ENCODE peak calls at places on chromosome 21, in five cellular contexts. T is K562, A is SK-N-SH, Q is GM12878, G is HepG2. Z is an unnamed sample.
A peak's percentile ranks its signal among the peaks of the same experiment; 100 is the strongest.

GRCh38 chr21:21682172-21682571 is 684.0 kb downstream of the NCAM2 start:
- DNase-seq in A (no peak), G (no peak), T (no peak), Q (no peak), Z (peak; percentile 47)

GRCh38 chr21:45549670-45550463 is 7.6 kb upstream of the SLC19A1 start:
- DNase-seq in T (no peak), Q (peak; percentile 49), G (no peak), A (peak; percentile 54), Z (no peak)

GRCh38 chr21:42835211-42835610 is 44.1 kb downstream of the WDR4 start:
- DNase-seq in T (peak; percentile 15), Q (no peak), A (no peak), G (no peak), Z (no peak)

GRCh38 chr21:36338975-36339374 is 19.0 kb downstream of the MORC3 start:
- DNase-seq in G (no peak), T (no peak), Q (no peak), A (no peak), Z (no peak)

GRCh38 chr21:43618940-43619339 is 40.3 kb downstream of the HSF2BP start:
- DNase-seq in A (no peak), Q (no peak), T (no peak), G (no peak), Z (no peak)

GRCh38 chr21:44700101-44701022 is 3.4 kb downstream of the KRTAP10-12 start:
- DNase-seq in A (peak; percentile 21), G (peak; percentile 32), Q (no peak), T (no peak), Z (no peak)

GRCh38 chr21:46057111-46057709 is 40.7 kb upstream of the COL6A2 start:
- DNase-seq in T (no peak), G (no peak), Q (no peak), A (no peak), Z (no peak)

GRCh38 chr21:45388011-45388521 is 16.9 kb upstream of the COL18A1 start:
- DNase-seq in Q (no peak), G (no peak), T (no peak), A (no peak), Z (no peak)

GRCh38 chr21:33367309-33367973 is 35.8 kb upstream of the IFNGR2 start:
- DNase-seq in Q (no peak), T (no peak), G (no peak), A (no peak), Z (no peak)

GRCh38 chr21:37849703-37850102 is 66.6 kb downstream of the KCNJ6 start:
- DNase-seq in Q (no peak), T (no peak), G (no peak), A (no peak), Z (peak; percentile 83)

GRCh38 chr21:36847189-36847588 is 119.3 kb downstream of the HLCS start:
- DNase-seq in Q (no peak), G (peak; percentile 59), T (no peak), A (no peak), Z (peak; percentile 85)

GRCh38 chr21:42460391-42461184 is 35.4 kb downstream of the RSPH1 start:
- DNase-seq in Q (peak; percentile 83), G (no peak), A (peak; percentile 51), T (no peak), Z (no peak)

GRCh38 chr21:36691539-36692124 is 7.3 kb upstream of the SIM2 start:
- DNase-seq in T (no peak), Q (no peak), A (no peak), G (no peak), Z (peak; percentile 15)

GRCh38 chr21:41120997-41121396 is 47.0 kb upstream of the BACE2 start:
- DNase-seq in Q (no peak), T (no peak), A (no peak), G (no peak), Z (no peak)

GRCh38 chr21:42377951-42378340 is 11.6 kb upstream of the TFF1 start:
- DNase-seq in T (no peak), Q (no peak), A (no peak), G (no peak), Z (no peak)

GRCh38 chr21:45799765-45800338 is 156.3 kb downstream of the PCBP3 start:
- DNase-seq in T (no peak), Q (no peak), A (no peak), G (no peak), Z (no peak)

GRCh38 chr21:43597845-43598244 is 61.4 kb downstream of the HSF2BP start:
- DNase-seq in T (no peak), G (no peak), A (no peak), Q (no peak), Z (no peak)

GRCh38 chr21:23401278-23401677 is 2206.0 kb downstream of the MRPL39 start:
- DNase-seq in Q (no peak), G (no peak), T (no peak), A (peak; percentile 8), Z (no peak)

GRCh38 chr21:26842300-26842699 is 2.9 kb downstream of the ADAMTS1 start:
- DNase-seq in A (no peak), G (no peak), Q (no peak), T (no peak), Z (peak; percentile 64)
- H3K4me3 ChIP-seq in A (peak overlapping the region; percentile 91), G (no peak overlapping the region), Q (no peak overlapping the region), T (no peak overlapping the region), Z (peak overlapping the region; percentile 97)

DNA sequence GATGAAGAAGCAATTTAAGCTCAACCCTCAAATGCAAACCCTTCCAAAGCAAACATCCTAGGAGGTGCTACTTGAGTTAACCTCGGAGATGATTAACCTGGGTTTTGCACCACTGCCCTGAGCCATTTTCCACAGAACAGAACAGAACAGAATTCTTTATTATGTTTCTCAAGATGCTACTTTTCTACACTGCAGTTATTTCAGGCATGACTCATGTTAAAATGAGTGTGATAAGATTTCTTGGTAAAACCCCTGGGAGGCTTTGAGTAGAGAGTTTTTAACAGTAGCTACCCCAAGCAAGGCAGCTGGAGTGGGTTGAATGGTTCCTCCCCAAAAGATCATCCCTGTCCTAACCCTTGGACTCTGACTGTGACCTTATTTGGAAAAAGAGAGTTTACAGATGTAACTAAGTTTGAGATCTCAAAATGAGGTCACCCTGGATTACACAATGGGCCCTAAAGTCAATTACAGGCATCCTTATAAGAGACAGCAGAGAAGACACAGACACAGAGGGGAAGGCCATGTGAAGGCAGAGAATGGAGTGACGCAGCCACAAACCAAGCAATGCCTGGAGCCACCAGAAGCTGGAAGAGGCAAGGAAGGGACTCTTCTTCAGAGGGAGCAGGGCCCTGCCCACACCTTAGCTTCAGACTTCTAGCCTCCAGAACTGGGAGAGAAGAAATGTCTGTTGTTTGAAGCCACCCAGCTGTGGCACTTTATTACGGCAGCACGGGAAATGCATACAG is 153.4 kb downstream of the ETS2 start:
- DNase-seq in G (peak; percentile 62), T (peak; percentile 33), A (no peak), Q (no peak), Z (peak; percentile 74)
- TF ChIP-seq MXI1 in G (no peak), T (no peak), A (no peak), Q (no peak), Z (no peak)

DNA sequence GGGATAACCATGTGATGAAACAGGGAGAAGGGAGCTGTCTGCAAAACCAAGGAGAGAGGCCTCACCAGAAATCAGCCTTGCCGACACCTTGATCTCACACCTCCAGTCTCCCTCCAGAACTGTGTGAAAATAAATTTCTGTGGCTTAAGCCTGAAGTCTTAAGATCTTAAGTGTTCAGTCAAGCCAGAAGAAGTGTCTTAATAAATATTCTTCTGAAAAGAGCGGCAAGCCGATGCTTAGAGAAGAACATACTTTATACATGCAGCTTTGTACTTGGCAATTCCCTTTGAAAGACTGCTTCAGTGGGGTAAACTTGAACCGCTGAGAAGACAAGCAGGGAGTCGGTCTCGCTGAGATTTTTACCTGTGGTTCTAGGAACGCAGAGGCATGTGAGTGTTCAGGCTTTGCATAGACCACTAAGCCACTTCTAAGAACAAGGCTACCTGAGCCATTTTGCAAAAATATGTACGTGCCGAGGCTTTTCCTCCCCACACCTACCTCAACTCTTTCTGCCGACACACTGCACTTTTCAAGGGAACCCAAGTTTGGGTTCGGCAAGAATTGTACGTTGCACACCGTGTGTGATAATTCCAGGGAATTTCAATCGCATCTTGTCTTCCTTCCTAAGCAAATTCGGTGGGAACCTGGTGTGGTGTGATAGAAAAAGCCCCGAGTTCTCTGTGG is 3.4 kb downstream of the RUNX1 start:
- DNase-seq in T (no peak), A (no peak), G (no peak), Q (no peak), Z (no peak)
- H3K4me3 ChIP-seq in T (no peak overlapping the region), A (no peak overlapping the region), G (no peak overlapping the region), Q (peak overlapping the region; percentile 48), Z (no peak overlapping the region)

GRCh38 chr21:15976807-15977206 is 247.0 kb downstream of the USP25 start:
- DNase-seq in Q (no peak), G (no peak), A (no peak), T (no peak), Z (no peak)

DNA sequence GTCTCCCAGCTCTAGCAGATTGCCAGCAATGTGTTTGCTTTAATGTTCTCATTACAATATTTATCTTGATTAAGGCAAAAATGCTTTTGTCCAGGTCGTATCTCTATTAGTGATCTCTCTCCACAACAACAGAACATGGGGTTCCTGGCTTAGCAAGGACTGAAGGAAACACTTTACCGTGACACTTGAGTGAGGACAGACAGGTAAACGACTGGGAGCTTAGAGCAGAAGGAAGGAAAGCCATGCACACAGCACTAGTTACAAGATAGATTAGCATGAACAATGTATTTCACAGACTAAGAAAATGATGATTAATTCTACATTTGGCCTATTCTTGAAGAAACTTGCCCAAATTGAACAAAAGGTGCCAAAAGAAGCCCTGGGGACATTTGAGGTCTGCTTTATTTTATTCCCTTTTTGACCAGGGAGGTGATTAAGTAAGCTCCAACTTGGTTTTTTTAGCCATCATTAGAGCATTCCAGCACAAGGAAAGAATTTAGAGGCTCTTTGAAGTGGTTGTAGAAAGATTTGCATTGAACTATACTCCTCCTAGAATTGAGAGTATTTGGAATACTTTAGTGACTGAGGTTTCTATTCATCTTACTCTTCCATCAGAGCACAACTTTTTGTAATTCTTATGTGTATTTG is 248.5 kb downstream of the USP25 start:
- DNase-seq in G (no peak), T (no peak), A (peak; percentile 22), Q (no peak), Z (peak; percentile 6)
- TF ChIP-seq MXI1 in G (no peak), T (no peak), A (no peak), Q (no peak), Z (no peak)

Z was measured in IMR-90.